ENCODE peak calls at places on chromosomes 2 and 18, in seven cellular contexts. One of them, this sample, is unnamed.

GRCh38 chr2:29469961-29470360 is 354.7 kb downstream of the CLIP4 start:
- DNase-seq in GM20000: no peak
- DNase-seq in pulmonary artery endothelial cell: no peak
- DNase-seq in NCI-H1436: no peak
- DNase-seq in GM04504: no peak
- DNase-seq in activated CD8-positive, alpha-beta memory T cell treated with anti-CD3 and anti-CD28 coated beads for 24 hours: no peak
- DNase-seq in iPS DF 6.9: no peak
- DNase-seq in this sample: no peak

GRCh38 chr2:187138240-187138639 is 289.3 kb upstream of the ZSWIM2 start:
- DNase-seq in GM20000: peak; percentile 3
- DNase-seq in activated CD8-positive, alpha-beta memory T cell treated with anti-CD3 and anti-CD28 coated beads for 24 hours: no peak
- DNase-seq in NCI-H1436: no peak
- DNase-seq in pulmonary artery endothelial cell: peak; percentile 61
- DNase-seq in GM04504: peak; percentile 4
- DNase-seq in iPS DF 6.9: peak; percentile 27
- DNase-seq in this sample: no peak

GRCh38 chr2:160562730-160563129 is 69.1 kb upstream of the RBMS1 start:
- DNase-seq in GM04504: no peak
- DNase-seq in iPS DF 6.9: no peak
- DNase-seq in activated CD8-positive, alpha-beta memory T cell treated with anti-CD3 and anti-CD28 coated beads for 24 hours: no peak
- DNase-seq in GM20000: no peak
- DNase-seq in pulmonary artery endothelial cell: no peak
- DNase-seq in NCI-H1436: no peak
- DNase-seq in this sample: no peak

GRCh38 chr2:160174322-160174721 is 25.8 kb downstream of the ITGB6 start:
- DNase-seq in activated CD8-positive, alpha-beta memory T cell treated with anti-CD3 and anti-CD28 coated beads for 24 hours: no peak
- DNase-seq in pulmonary artery endothelial cell: no peak
- DNase-seq in GM20000: no peak
- DNase-seq in iPS DF 6.9: no peak
- DNase-seq in NCI-H1436: no peak
- DNase-seq in GM04504: no peak
- DNase-seq in this sample: no peak

GRCh38 chr2:11712866-11713265 is 33.6 kb upstream of the LPIN1 start:
- DNase-seq in activated CD8-positive, alpha-beta memory T cell treated with anti-CD3 and anti-CD28 coated beads for 24 hours: no peak
- DNase-seq in pulmonary artery endothelial cell: no peak
- DNase-seq in GM20000: no peak
- DNase-seq in NCI-H1436: no peak
- DNase-seq in iPS DF 6.9: no peak
- DNase-seq in GM04504: no peak
- DNase-seq in this sample: no peak

GRCh38 chr18:33828949-33829348 is 250.9 kb downstream of the ASXL3 start:
- DNase-seq in iPS DF 6.9: no peak
- DNase-seq in pulmonary artery endothelial cell: no peak
- DNase-seq in activated CD8-positive, alpha-beta memory T cell treated with anti-CD3 and anti-CD28 coated beads for 24 hours: no peak
- DNase-seq in GM20000: no peak
- DNase-seq in NCI-H1436: no peak
- DNase-seq in GM04504: no peak
- DNase-seq in this sample: no peak

GRCh38 chr2:197239434-197239833 is 71.1 kb downstream of the ANKRD44 start:
- DNase-seq in iPS DF 6.9: no peak
- DNase-seq in activated CD8-positive, alpha-beta memory T cell treated with anti-CD3 and anti-CD28 coated beads for 24 hours: no peak
- DNase-seq in GM04504: no peak
- DNase-seq in GM20000: peak; percentile 49
- DNase-seq in NCI-H1436: no peak
- DNase-seq in pulmonary artery endothelial cell: no peak
- DNase-seq in this sample: no peak

GRCh38 chr18:55100817-55101457 is 141.7 kb upstream of the CCDC68 start:
- DNase-seq in iPS DF 6.9: no peak
- DNase-seq in GM04504: no peak
- DNase-seq in GM20000: no peak
- DNase-seq in pulmonary artery endothelial cell: peak; percentile 20
- DNase-seq in activated CD8-positive, alpha-beta memory T cell treated with anti-CD3 and anti-CD28 coated beads for 24 hours: no peak
- DNase-seq in NCI-H1436: no peak
- DNase-seq in this sample: no peak

This sample was measured in cortex of kidney.